ENCODE peak calls at places on chromosome 1, in seven cellular contexts. One of them, this sample, is unnamed. For H3K9me3, the result is how much of the 10 kb centered on the place peaks cover.

GRCh38 chr1:15098366-15099125 is 55.0 kb upstream of the TMEM51 start:
- DNase-seq in fibroblast of lung: no peak
- DNase-seq in tibial nerve: no peak
- DNase-seq in heart right ventricle: no peak
- DNase-seq in left ventricle myocardium inferior: no peak
- DNase-seq in PC-3: no peak
- DNase-seq in SK-N-SH: no peak
- DNase-seq in this sample: no peak

GRCh38 chr1:58649555-58649954 is 50.3 kb downstream of the MYSM1 start:
- DNase-seq in SK-N-SH: no peak
- DNase-seq in left ventricle myocardium inferior: no peak
- DNase-seq in fibroblast of lung: no peak
- DNase-seq in heart right ventricle: no peak
- DNase-seq in PC-3: peak
- DNase-seq in tibial nerve: no peak
- DNase-seq in this sample: no peak

GRCh38 chr1:205220421-205220820 is 7.3 kb upstream of the TMCC2 start:
- DNase-seq in left ventricle myocardium inferior: no peak
- DNase-seq in PC-3: no peak
- DNase-seq in SK-N-SH: no peak
- DNase-seq in tibial nerve: no peak
- DNase-seq in fibroblast of lung: no peak
- DNase-seq in heart right ventricle: no peak
- DNase-seq in this sample: no peak

GRCh38 chr1:59186656-59187055 is 110.2 kb upstream of the FGGY start:
- DNase-seq in heart right ventricle: no peak
- DNase-seq in fibroblast of lung: peak
- DNase-seq in tibial nerve: peak
- DNase-seq in SK-N-SH: no peak
- DNase-seq in left ventricle myocardium inferior: no peak
- DNase-seq in PC-3: no peak
- DNase-seq in this sample: peak

GRCh38 chr1:226821719-226822085 is 48.7 kb upstream of the PSEN2 start:
- DNase-seq in fibroblast of lung: peak
- DNase-seq in tibial nerve: peak
- DNase-seq in PC-3: no peak
- DNase-seq in SK-N-SH: peak
- DNase-seq in left ventricle myocardium inferior: no peak
- DNase-seq in heart right ventricle: no peak
- DNase-seq in this sample: no peak

GRCh38 chr1:25971044-25971881 is 26.6 kb downstream of the PAFAH2 start:
- DNase-seq in SK-N-SH: no peak
- DNase-seq in PC-3: no peak
- DNase-seq in tibial nerve: no peak
- DNase-seq in fibroblast of lung: no peak
- DNase-seq in heart right ventricle: no peak
- DNase-seq in left ventricle myocardium inferior: no peak
- DNase-seq in this sample: no peak

GRCh38 chr1:115351143-115351542 is 13.1 kb upstream of the NGF start:
- DNase-seq in tibial nerve: no peak
- DNase-seq in left ventricle myocardium inferior: no peak
- DNase-seq in SK-N-SH: no peak
- DNase-seq in PC-3: no peak
- DNase-seq in fibroblast of lung: no peak
- DNase-seq in heart right ventricle: no peak
- DNase-seq in this sample: no peak

GRCh38 chr1:9655127-9655723 is 3.7 kb downstream of the PIK3CD start:
- DNase-seq in heart right ventricle: no peak
- DNase-seq in tibial nerve: no peak
- DNase-seq in SK-N-SH: no peak
- DNase-seq in left ventricle myocardium inferior: no peak
- DNase-seq in fibroblast of lung: no peak
- DNase-seq in PC-3: no peak
- DNase-seq in this sample: no peak

GRCh38 chr1:234842726-234843641 is 233.0 kb upstream of the IRF2BP2 start:
- DNase-seq in PC-3: no peak
- DNase-seq in tibial nerve: no peak
- DNase-seq in fibroblast of lung: peak
- DNase-seq in heart right ventricle: peak
- DNase-seq in SK-N-SH: peak
- DNase-seq in left ventricle myocardium inferior: peak
- DNase-seq in this sample: no peak

GRCh38 chr1:194013561-194013960 is 827.1 kb upstream of the B3GALT2 start:
- DNase-seq in left ventricle myocardium inferior: no peak
- DNase-seq in heart right ventricle: no peak
- DNase-seq in tibial nerve: no peak
- DNase-seq in fibroblast of lung: peak
- DNase-seq in PC-3: no peak
- DNase-seq in SK-N-SH: no peak
- DNase-seq in this sample: no peak

GRCh38 chr1:169460193-169460833 is 25.4 kb downstream of the SLC19A2 start:
- DNase-seq in fibroblast of lung: peak
- DNase-seq in tibial nerve: no peak
- DNase-seq in SK-N-SH: peak
- DNase-seq in heart right ventricle: no peak
- DNase-seq in PC-3: no peak
- DNase-seq in left ventricle myocardium inferior: no peak
- DNase-seq in this sample: no peak

GRCh38 chr1:169024255-169024654 is 82.2 kb upstream of the ATP1B1 start:
- DNase-seq in heart right ventricle: no peak
- DNase-seq in tibial nerve: no peak
- DNase-seq in PC-3: no peak
- DNase-seq in fibroblast of lung: no peak
- DNase-seq in SK-N-SH: no peak
- DNase-seq in left ventricle myocardium inferior: no peak
- DNase-seq in this sample: no peak

GRCh38 chr1:154198756-154199562 is 7.1 kb upstream of the TPM3 start:
- DNase-seq in fibroblast of lung: peak
- DNase-seq in PC-3: peak
- DNase-seq in left ventricle myocardium inferior: no peak
- DNase-seq in SK-N-SH: peak
- DNase-seq in heart right ventricle: peak
- DNase-seq in tibial nerve: peak
- DNase-seq in this sample: peak

GRCh38 chr1:32321712-32322291 is 14.2 kb downstream of the MARCKSL1 start:
- DNase-seq in PC-3: peak
- DNase-seq in fibroblast of lung: no peak
- DNase-seq in heart right ventricle: no peak
- DNase-seq in tibial nerve: no peak
- DNase-seq in SK-N-SH: no peak
- DNase-seq in left ventricle myocardium inferior: no peak
- DNase-seq in this sample: no peak

GRCh38 chr1:94527447-94528031 is 14.0 kb downstream of the F3 start:
- DNase-seq in fibroblast of lung: peak
- DNase-seq in heart right ventricle: no peak
- DNase-seq in PC-3: peak
- DNase-seq in tibial nerve: no peak
- DNase-seq in SK-N-SH: no peak
- DNase-seq in left ventricle myocardium inferior: no peak
- DNase-seq in this sample: no peak

GRCh38 chr1:6602669-6603423 is at the start of gene KLHL21:
- DNase-seq in fibroblast of lung: peak
- DNase-seq in heart right ventricle: peak
- DNase-seq in left ventricle myocardium inferior: peak
- DNase-seq in tibial nerve: peak
- DNase-seq in SK-N-SH: peak
- DNase-seq in PC-3: peak
- DNase-seq in this sample: peak

GRCh38 chr1:38727629-38728175 is 131.9 kb downstream of the RRAGC start:
- DNase-seq in SK-N-SH: no peak
- DNase-seq in tibial nerve: no peak
- DNase-seq in heart right ventricle: no peak
- DNase-seq in left ventricle myocardium inferior: no peak
- DNase-seq in PC-3: no peak
- DNase-seq in fibroblast of lung: no peak
- DNase-seq in this sample: no peak

GRCh38 chr1:108592030-108592759 is 32.3 kb downstream of the EEIG2 start:
- DNase-seq in tibial nerve: no peak
- DNase-seq in left ventricle myocardium inferior: no peak
- DNase-seq in SK-N-SH: no peak
- DNase-seq in heart right ventricle: no peak
- DNase-seq in PC-3: peak
- DNase-seq in fibroblast of lung: peak
- DNase-seq in this sample: no peak

GRCh38 chr1:152325111-152325510 is at the start of gene FLG:
- DNase-seq in left ventricle myocardium inferior: no peak
- DNase-seq in tibial nerve: no peak
- DNase-seq in heart right ventricle: no peak
- DNase-seq in fibroblast of lung: no peak
- DNase-seq in SK-N-SH: no peak
- DNase-seq in PC-3: no peak
- DNase-seq in this sample: no peak

GRCh38 chr1:48946070-48946469 is 169.4 kb upstream of the BEND5 start:
- DNase-seq in SK-N-SH: no peak
- DNase-seq in fibroblast of lung: no peak
- DNase-seq in PC-3: no peak
- DNase-seq in heart right ventricle: no peak
- DNase-seq in left ventricle myocardium inferior: no peak
- DNase-seq in tibial nerve: no peak
- DNase-seq in this sample: no peak

DNA sequence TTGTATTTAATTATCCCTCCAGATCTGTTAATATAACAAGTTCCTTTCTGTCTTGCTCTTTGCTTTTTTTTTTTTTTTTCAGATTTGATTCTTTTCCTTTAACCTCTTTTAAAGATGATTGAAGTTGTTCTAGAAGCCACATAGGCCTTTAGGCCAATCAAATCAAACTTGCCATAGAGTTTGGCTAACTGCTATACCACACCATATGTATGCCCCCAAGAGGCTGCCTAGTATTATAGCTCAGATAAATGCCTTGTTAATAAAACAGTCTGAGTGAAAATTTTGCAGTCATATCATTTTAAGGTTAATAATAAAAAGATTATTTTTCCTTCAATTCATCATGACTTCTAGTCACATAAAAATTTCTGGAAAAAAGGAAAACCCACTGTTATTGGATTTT is 696.0 kb upstream of the CHRM3 start:
- DNase-seq in fibroblast of lung: peak
- DNase-seq in heart right ventricle: no peak
- DNase-seq in PC-3: peak
- DNase-seq in SK-N-SH: no peak
- DNase-seq in tibial nerve: no peak
- DNase-seq in left ventricle myocardium inferior: no peak
- DNase-seq in this sample: no peak
- TF ChIP-seq CTCF in fibroblast of lung: peak
- TF ChIP-seq CTCF in heart right ventricle: no peak
- TF ChIP-seq CTCF in PC-3: peak
- TF ChIP-seq CTCF in SK-N-SH: no peak
- TF ChIP-seq CTCF in tibial nerve: no peak
- TF ChIP-seq CTCF in left ventricle myocardium inferior: no peak
- TF ChIP-seq CTCF in this sample: no peak

DNA sequence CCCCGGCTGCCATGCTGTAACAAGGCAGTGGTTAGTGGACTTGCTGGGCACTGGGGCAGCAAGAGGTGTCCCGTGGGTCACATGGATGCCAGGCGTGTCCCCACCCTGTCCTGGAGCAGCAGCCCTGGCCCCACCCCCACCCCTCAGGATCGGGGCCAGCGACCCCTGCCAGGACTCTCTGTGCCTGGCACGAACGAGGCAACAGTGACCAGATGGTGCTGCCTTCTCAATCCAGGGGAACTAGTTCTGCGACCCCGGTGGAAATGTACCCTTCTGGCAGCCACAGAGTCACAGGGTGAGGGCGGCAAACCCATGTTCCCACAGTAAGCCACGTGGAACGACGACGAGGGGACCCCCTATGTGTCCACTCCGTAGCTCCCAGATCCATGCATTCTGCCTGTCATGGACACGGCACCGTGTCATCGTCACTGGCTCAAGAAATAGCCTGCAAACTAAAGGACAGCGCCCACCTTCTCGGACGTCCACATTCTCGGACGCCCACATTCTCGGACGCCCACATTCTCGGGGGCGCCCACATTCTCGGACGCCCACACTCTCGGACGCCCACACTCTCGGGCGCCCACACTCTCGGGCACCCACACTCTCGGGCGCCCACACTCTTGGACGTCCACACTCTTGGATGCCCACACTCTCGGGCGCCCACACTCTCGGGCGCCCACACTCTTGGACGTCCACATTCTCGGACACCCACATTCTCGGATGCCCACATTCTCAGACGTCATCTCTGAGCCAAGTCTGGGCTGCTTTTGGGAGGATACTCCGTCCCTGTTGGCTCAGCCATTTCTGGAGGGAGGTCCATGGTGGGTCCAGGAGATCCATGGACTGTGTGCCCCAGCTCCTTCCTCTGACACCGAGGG is 19.6 kb upstream of the ACTRT2 start:
- DNase-seq in heart right ventricle: no peak
- DNase-seq in PC-3: no peak
- DNase-seq in fibroblast of lung: no peak
- DNase-seq in tibial nerve: no peak
- DNase-seq in SK-N-SH: no peak
- DNase-seq in left ventricle myocardium inferior: no peak
- DNase-seq in this sample: peak
- H3K9me3 ChIP-seq in heart right ventricle: under half
- H3K9me3 ChIP-seq in PC-3: under half
- H3K9me3 ChIP-seq in fibroblast of lung: under half
- H3K9me3 ChIP-seq in tibial nerve: under half
- H3K9me3 ChIP-seq in SK-N-SH: under half
- H3K9me3 ChIP-seq in left ventricle myocardium inferior: under half
- H3K9me3 ChIP-seq in this sample: under half

DNA sequence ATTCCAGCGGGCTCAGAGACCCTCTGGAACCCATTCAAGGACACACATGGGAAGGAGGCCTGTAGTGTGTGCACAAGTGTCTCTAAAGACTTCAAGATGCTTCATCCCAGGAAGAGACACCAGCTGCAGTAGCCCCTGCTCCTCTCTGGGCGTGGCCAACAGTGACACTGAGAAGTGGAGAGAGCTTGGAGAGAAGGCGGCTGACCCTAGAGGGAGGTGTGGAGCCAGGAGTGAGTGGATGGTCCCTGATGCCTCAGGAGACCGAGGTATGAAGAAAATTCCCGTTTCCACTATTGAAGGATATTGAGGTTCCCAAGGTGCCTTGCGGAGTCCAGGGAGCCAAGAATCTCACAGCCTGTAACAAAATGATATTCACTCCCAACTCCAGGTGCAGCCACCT is 14.9 kb upstream of the TNNI1 start:
- DNase-seq in PC-3: peak
- DNase-seq in SK-N-SH: no peak
- DNase-seq in tibial nerve: no peak
- DNase-seq in fibroblast of lung: no peak
- DNase-seq in left ventricle myocardium inferior: no peak
- DNase-seq in heart right ventricle: no peak
- DNase-seq in this sample: no peak
- TF ChIP-seq CTCF in PC-3: peak
- TF ChIP-seq CTCF in SK-N-SH: peak
- TF ChIP-seq CTCF in tibial nerve: no peak
- TF ChIP-seq CTCF in fibroblast of lung: peak
- TF ChIP-seq CTCF in left ventricle myocardium inferior: no peak
- TF ChIP-seq CTCF in heart right ventricle: no peak
- TF ChIP-seq CTCF in this sample: no peak

DNA sequence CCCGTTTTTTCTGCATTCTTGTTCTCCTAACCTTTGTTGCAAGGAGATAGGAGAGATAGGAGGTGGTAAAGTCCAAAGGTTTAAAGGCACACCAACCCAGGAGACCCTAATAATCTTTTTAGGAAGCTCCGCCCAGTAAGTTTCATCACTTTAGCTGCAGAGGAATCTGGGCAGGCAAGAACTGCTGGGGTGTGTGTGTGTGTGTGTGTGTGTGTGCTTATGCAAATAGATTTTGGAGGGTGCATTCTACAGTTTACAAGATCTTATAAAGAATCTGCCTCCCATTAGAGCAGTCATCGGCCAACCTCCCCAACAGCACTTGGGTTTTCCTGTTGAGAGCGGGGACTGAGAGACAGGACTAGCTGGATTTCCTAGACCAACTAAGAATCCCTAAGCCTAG is 3.9 kb upstream of the IL10 start:
- DNase-seq in tibial nerve: no peak
- DNase-seq in left ventricle myocardium inferior: no peak
- DNase-seq in PC-3: peak
- DNase-seq in heart right ventricle: no peak
- DNase-seq in SK-N-SH: no peak
- DNase-seq in fibroblast of lung: peak
- DNase-seq in this sample: no peak
- H3K9me3 ChIP-seq in tibial nerve: under half
- H3K9me3 ChIP-seq in left ventricle myocardium inferior: under half
- H3K9me3 ChIP-seq in PC-3: under half
- H3K9me3 ChIP-seq in heart right ventricle: under half
- H3K9me3 ChIP-seq in SK-N-SH: under half
- H3K9me3 ChIP-seq in fibroblast of lung: under half
- H3K9me3 ChIP-seq in this sample: under half

This sample was measured in tibial artery.